ENCODE peak calls at places on chromosomes 5 and 9, in eight cellular contexts. E, S, J, G, A, Y, M and F are unnamed samples.

GRCh38 chr5:119629339-119629738 is at the start of gene FAM170A:
- DNase-seq in J (no peak), S (no peak), E (no peak), A (no peak), M (no peak), Y (no peak), G (no peak), F (no peak)

GRCh38 chr5:143648696-143649095 is 163.3 kb upstream of the HMHB1 start:
- DNase-seq in J (peak; percentile 6), S (no peak), E (no peak), Y (no peak), G (no peak), M (no peak), A (no peak), F (no peak)

GRCh38 chr5:122915717-122916399 is 70.4 kb downstream of the SNX24 start:
- DNase-seq in E (no peak), Y (no peak), M (no peak), J (no peak), S (no peak), A (no peak), G (no peak), F (no peak)

GRCh38 chr5:74056789-74057164 is 430.8 kb downstream of the ARHGEF28 start:
- DNase-seq in A (peak; percentile 44), M (peak; percentile 33), E (no peak), S (no peak), G (peak; percentile 51), Y (peak; percentile 68), J (no peak), F (peak; percentile 60)

GRCh38 chr5:167802755-167803431 is 488.6 kb upstream of the WWC1 start:
- DNase-seq in E (no peak), A (peak; percentile 69), Y (peak; percentile 94), S (no peak), G (no peak), J (no peak), M (no peak), F (no peak)

GRCh38 chr5:43627028-43627427 is 24.0 kb downstream of the NNT start:
- DNase-seq in J (peak; percentile 47), A (peak; percentile 40), G (peak; percentile 28), E (peak; percentile 66), S (no peak), Y (peak; percentile 72), M (peak; percentile 64), F (no peak)

GRCh38 chr5:93311825-93312224 is 269.2 kb downstream of the NR2F1-AS1 start:
- DNase-seq in S (no peak), Y (no peak), M (no peak), A (peak; percentile 52), E (no peak), G (no peak), J (no peak), F (no peak)

GRCh38 chr9:77291714-77292113 is 114.4 kb downstream of the VPS13A start:
- DNase-seq in E (peak; percentile 8), Y (peak; percentile 47), S (no peak), G (no peak), J (peak; percentile 15), M (peak; percentile 33), A (peak; percentile 16), F (no peak)

GRCh38 chr9:76980566-76980965 is 38.9 kb upstream of the FOXB2 start:
- DNase-seq in M (no peak), S (no peak), A (peak; percentile 43), J (no peak), G (no peak), Y (peak; percentile 31), E (no peak), F (no peak)

GRCh38 chr5:170306381-170306790 is 8.8 kb upstream of the LCP2 start:
- DNase-seq in M (peak; percentile 0), G (no peak), Y (peak; percentile 35), E (no peak), J (no peak), A (peak; percentile 36), S (no peak), F (peak; percentile 70)

GRCh38 chr5:132260714-132261615 is 3.5 kb downstream of the PDLIM4 start:
- DNase-seq in J (no peak), A (peak; percentile 98), G (no peak), E (peak; percentile 72), S (no peak), Y (peak; percentile 82), M (peak; percentile 96), F (peak; percentile 59)

GRCh38 chr9:76109953-76110352 is 219.5 kb downstream of the PCSK5 start:
- DNase-seq in A (peak; percentile 53), S (no peak), Y (peak; percentile 80), G (no peak), M (peak; percentile 22), E (no peak), J (no peak), F (no peak)

GRCh38 chr9:4366649-4367330 is 66.9 kb upstream of the GLIS3 start:
- DNase-seq in S (no peak), M (peak; percentile 54), E (peak; percentile 32), G (peak; percentile 43), Y (peak; percentile 44), A (peak; percentile 54), J (peak; percentile 12), F (peak; percentile 37)

GRCh38 chr9:123033864-123034598 is 564 bp downstream of the GPR21 start:
- DNase-seq in J (no peak), E (no peak), Y (no peak), A (peak; percentile 45), G (no peak), S (no peak), M (peak; percentile 12), F (no peak)
- H3K4me3 ChIP-seq in J (no peak overlapping the region), E (no peak overlapping the region), Y (no peak overlapping the region), A (no peak overlapping the region), G (no peak overlapping the region), S (peak overlapping the region; percentile 2), M (no peak overlapping the region), F (peak overlapping the region; percentile 12)

GRCh38 chr9:88652876-88653275 is 117.9 kb downstream of the NXNL2 start:
- DNase-seq in G (no peak), A (peak; percentile 31), E (no peak), J (no peak), S (no peak), M (no peak), Y (no peak), F (no peak)

GRCh38 chr9:88653926-88654325 is 118.9 kb downstream of the NXNL2 start:
- DNase-seq in A (peak; percentile 75), S (no peak), M (peak; percentile 61), G (no peak), Y (peak; percentile 18), J (no peak), E (no peak), F (no peak)

GRCh38 chr9:88646539-88646938 is 111.6 kb downstream of the NXNL2 start:
- DNase-seq in A (no peak), J (no peak), S (no peak), E (no peak), M (no peak), G (no peak), Y (no peak), F (no peak)

GRCh38 chr9:88657893-88658292 is 122.9 kb downstream of the NXNL2 start:
- DNase-seq in E (no peak), A (peak; percentile 31), Y (no peak), J (no peak), M (peak; percentile 44), G (no peak), S (no peak), F (no peak)

DNA sequence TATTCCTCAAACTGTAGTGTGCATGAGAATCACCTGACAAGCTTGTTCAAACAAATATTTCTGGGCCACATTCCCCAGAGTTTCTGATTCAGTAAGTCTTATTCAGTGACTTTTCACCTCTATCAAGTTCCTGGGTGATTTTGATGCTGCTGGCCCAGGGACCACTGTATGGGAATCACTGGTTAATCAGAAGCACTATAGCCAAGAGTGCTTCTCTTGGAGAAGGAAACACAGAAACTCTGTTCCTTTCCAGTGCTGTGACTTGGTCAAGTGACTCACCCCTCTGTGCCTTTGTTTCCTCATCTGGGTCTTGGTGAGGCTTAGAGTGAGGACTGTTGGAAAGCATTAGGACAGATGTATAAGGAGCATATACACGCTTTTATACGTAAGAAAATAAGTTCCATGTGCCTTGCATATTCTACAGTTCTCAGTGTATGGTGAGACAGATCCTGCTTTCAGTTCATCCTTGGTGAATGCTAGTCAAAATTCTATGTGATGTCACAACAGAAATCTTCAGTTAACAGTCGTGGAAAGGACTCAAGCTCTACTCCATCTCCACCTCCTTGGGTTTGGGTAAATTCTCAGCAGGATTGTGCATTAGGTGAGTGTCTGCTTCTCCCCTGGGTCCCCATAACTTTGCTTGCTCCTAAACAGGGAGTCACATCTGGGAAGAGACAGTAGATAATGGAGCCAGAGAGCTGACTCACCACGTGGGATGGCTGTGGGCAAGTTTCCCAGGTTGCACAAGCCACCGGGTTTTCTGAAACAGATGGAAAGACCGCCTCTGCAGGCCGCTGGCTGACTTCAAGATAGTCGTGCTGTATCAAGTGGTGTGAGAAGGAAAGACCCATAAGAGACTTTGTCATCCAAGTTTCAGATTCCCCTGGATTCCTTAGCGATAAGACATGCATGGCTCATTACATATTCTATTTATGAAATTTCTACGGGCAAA is 117.0 kb downstream of the NXNL2 start:
- DNase-seq in A (peak; percentile 99), G (no peak), E (no peak), J (no peak), Y (peak; percentile 84), S (peak; percentile 59), M (peak; percentile 99), F (peak; percentile 51)
- TF ChIP-seq CTCF in A (peak; percentile 29), G (no peak), E (no peak), J (peak; percentile 43), Y (no peak), S (no peak), M (peak; percentile 54), F (no peak)

GRCh38 chr5:156328766-156329165 is 1.8 kb downstream of the SGCD start:
- DNase-seq in G (no peak), Y (no peak), J (no peak), M (no peak), E (no peak), S (no peak), A (no peak), F (no peak)

GRCh38 chr5:156328176-156328575 is 1.2 kb downstream of the SGCD start:
- DNase-seq in G (no peak), E (no peak), Y (no peak), J (no peak), S (no peak), M (peak; percentile 10), A (peak; percentile 4), F (no peak)

GRCh38 chr5:156325671-156326070 is 1.3 kb upstream of the SGCD start:
- DNase-seq in G (no peak), M (no peak), A (no peak), E (no peak), J (no peak), Y (no peak), S (no peak), F (no peak)

GRCh38 chr5:156326718-156327259 is at the start of gene SGCD:
- DNase-seq in E (no peak), M (peak; percentile 90), A (peak; percentile 90), S (peak; percentile 47), G (no peak), Y (peak; percentile 1), J (peak; percentile 46), F (peak; percentile 35)

DNA sequence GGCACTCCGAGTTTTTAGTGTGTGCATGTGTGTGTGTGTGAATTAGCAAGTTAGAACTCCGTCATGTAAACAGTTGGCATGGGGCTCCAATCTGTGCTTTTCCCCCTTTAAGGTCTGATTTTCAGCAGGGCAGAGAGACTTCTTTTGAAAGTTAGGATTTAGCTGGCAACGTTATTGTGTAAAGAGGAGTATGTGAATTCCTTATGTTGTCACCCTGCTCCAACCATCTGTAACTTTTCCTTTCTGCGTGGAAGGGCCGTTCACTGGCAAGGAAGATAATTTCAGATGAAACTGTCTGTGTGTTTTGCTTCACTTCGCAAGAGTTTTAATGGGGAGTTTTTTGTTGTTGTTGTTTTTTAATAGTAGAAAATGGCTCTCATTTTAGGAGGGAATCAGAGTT is 342 bp downstream of the SGCD start:
- DNase-seq in M (no peak), A (no peak), G (no peak), J (no peak), S (no peak), Y (no peak), E (no peak), F (no peak)
- H3K4me3 ChIP-seq in M (peak overlapping the region; percentile 72), A (peak overlapping the region; percentile 38), G (no peak overlapping the region), J (peak overlapping the region; percentile 49), S (peak overlapping the region; percentile 43), Y (no peak overlapping the region), E (no peak overlapping the region), F (peak overlapping the region; percentile 38)

GRCh38 chr5:350355-350754 is 28.8 kb downstream of the AHRR start:
- DNase-seq in G (no peak), E (peak; percentile 13), J (peak; percentile 42), Y (no peak), S (no peak), A (no peak), M (no peak), F (no peak)
- TF ChIP-seq CTCF in G (peak; percentile 8), E (peak; percentile 63), J (peak; percentile 7), Y (no peak), S (no peak), A (no peak), M (peak; percentile 16), F (no peak)